ENCODE peak calls at places on chromosomes 4 and X, in eight cellular contexts. V is effector memory CD4-positive, alpha-beta T cell; M is iris pigment epithelial cell; T is choroid plexus epithelial cell; U is endothelial cell of umbilical vein; X is adipocyte; W is NCI-H1105 treated with DMSO at 0.1 percent for 48 hours; G is upper lobe of right lung. J is an unnamed sample.

GRCh38 chrX:41373989-41374606 is 40.1 kb downstream of the DDX3X start:
- DNase-seq in V (no peak), M (no peak), T (no peak), U (no peak), X (no peak), W (no peak), G (no peak), J (no peak)

GRCh38 chrX:118976599-118977340 is 2.4 kb downstream of the LONRF3 start:
- DNase-seq in V (peak; percentile 18), M (no peak), T (no peak), U (no peak), X (peak; percentile 7), W (no peak), G (peak; percentile 85), J (no peak)

GRCh38 chr4:100539706-100540105 is 21.9 kb upstream of the EMCN start:
- DNase-seq in V (no peak), M (no peak), T (no peak), U (peak; percentile 65), X (no peak), W (no peak), G (no peak), J (no peak)

GRCh38 chr4:138555584-138555983 is 313.4 kb upstream of the SLC7A11 start:
- DNase-seq in V (no peak), M (peak; percentile 62), T (peak; percentile 55), U (no peak), X (no peak), W (no peak), G (no peak), J (no peak)

GRCh38 chrX:38754102-38754790 is 47.0 kb upstream of the MID1IP1 start:
- DNase-seq in V (no peak), M (peak; percentile 59), T (peak; percentile 73), U (peak; percentile 62), X (peak; percentile 68), W (peak; percentile 42), G (no peak), J (peak; percentile 35)

GRCh38 chr4:88446124-88446523 is 10.8 kb upstream of the HERC5 start:
- DNase-seq in V (no peak), M (peak; percentile 42), T (peak; percentile 44), U (no peak), X (peak; percentile 7), W (no peak), G (no peak), J (peak; percentile 48)

GRCh38 chrX:37291924-37292323 is 57.2 kb upstream of the PRRG1 start:
- DNase-seq in V (no peak), M (no peak), T (no peak), U (no peak), X (no peak), W (no peak), G (no peak), J (no peak)

GRCh38 chr4:148923881-148924280 is 481.7 kb upstream of the NR3C2 start:
- DNase-seq in V (no peak), M (no peak), T (no peak), U (no peak), X (no peak), W (no peak), G (no peak), J (no peak)

GRCh38 chrX:123464709-123465108 is 268.1 kb downstream of the THOC2 start:
- DNase-seq in V (no peak), M (no peak), T (no peak), U (no peak), X (no peak), W (no peak), G (no peak), J (no peak)

GRCh38 chrX:74246524-74246923 is 57.5 kb upstream of the ZCCHC13 start:
- DNase-seq in V (no peak), M (peak; percentile 46), T (peak; percentile 39), U (no peak), X (peak; percentile 53), W (no peak), G (no peak), J (peak; percentile 34)